ENCODE peak calls at places on chromosomes 11 and 22, in four cellular contexts. One of them, this sample, is unnamed.

GRCh38 chr11:9397746-9398680 is 13.6 kb downstream of the IPO7 start:
- DNase-seq in NCI-H774: no peak
- DNase-seq in CD8-positive, alpha-beta memory T cell: no peak
- DNase-seq in fibroblast of mammary gland: no peak
- DNase-seq in this sample: no peak

GRCh38 chr11:67320691-67321090 is 17.4 kb downstream of the SSH3 start:
- DNase-seq in NCI-H774: no peak
- DNase-seq in CD8-positive, alpha-beta memory T cell: no peak
- DNase-seq in fibroblast of mammary gland: no peak
- DNase-seq in this sample: no peak

GRCh38 chr11:86688398-86689179 is 16.2 kb upstream of the ME3 start:
- DNase-seq in NCI-H774: no peak
- DNase-seq in CD8-positive, alpha-beta memory T cell: no peak
- DNase-seq in fibroblast of mammary gland: peak
- DNase-seq in this sample: no peak

GRCh38 chr22:35995772-35996171 is 32.9 kb downstream of the RBFOX2 start:
- DNase-seq in NCI-H774: no peak
- DNase-seq in CD8-positive, alpha-beta memory T cell: no peak
- DNase-seq in fibroblast of mammary gland: peak
- DNase-seq in this sample: peak

GRCh38 chr11:84887055-84887629 is 740.0 kb downstream of the DLG2 start:
- DNase-seq in NCI-H774: no peak
- DNase-seq in CD8-positive, alpha-beta memory T cell: no peak
- DNase-seq in fibroblast of mammary gland: peak
- DNase-seq in this sample: no peak

GRCh38 chr11:109853156-109853776 is 239.9 kb upstream of the ZC3H12C start:
- DNase-seq in NCI-H774: peak
- DNase-seq in CD8-positive, alpha-beta memory T cell: no peak
- DNase-seq in fibroblast of mammary gland: peak
- DNase-seq in this sample: peak

GRCh38 chr11:2289859-2290258 is 11.9 kb downstream of the C11orf21 start:
- DNase-seq in NCI-H774: no peak
- DNase-seq in CD8-positive, alpha-beta memory T cell: no peak
- DNase-seq in fibroblast of mammary gland: no peak
- DNase-seq in this sample: no peak

GRCh38 chr11:77126156-77126775 is 1.8 kb upstream of the MYO7A start:
- DNase-seq in NCI-H774: no peak
- DNase-seq in CD8-positive, alpha-beta memory T cell: no peak
- DNase-seq in fibroblast of mammary gland: no peak
- DNase-seq in this sample: no peak

GRCh38 chr11:47498584-47499152 is 49.7 kb upstream of the RAPSN start:
- DNase-seq in NCI-H774: no peak
- DNase-seq in CD8-positive, alpha-beta memory T cell: no peak
- DNase-seq in fibroblast of mammary gland: no peak
- DNase-seq in this sample: no peak

This sample was measured in MCF 10A.